ENCODE peak calls at places on chromosomes 4 and X, in five cellular contexts. L, N, X, O and K are unnamed samples.
A peak's percentile ranks its signal among the peaks of the same experiment; 100 is the strongest.

GRCh38 chr4:100284302-100284701 is 94.0 kb upstream of the DDIT4L start:
- DNase-seq in L (no peak), N (no peak), X (no peak), O (no peak), K (no peak)

GRCh38 chr4:172962564-172963353 is 205.9 kb upstream of the GALNT7 start:
- DNase-seq in L (no peak), N (no peak), X (no peak), O (no peak), K (no peak)

GRCh38 chrX:76148011-76148665 is 24.7 kb upstream of the PBDC1 start:
- DNase-seq in L (no peak), N (peak; percentile 63), X (peak; percentile 13), O (no peak), K (no peak)

GRCh38 chrX:120769576-120770341 is 105.9 kb downstream of the CT47B1 start:
- DNase-seq in L (no peak), N (peak; percentile 66), X (no peak), O (no peak), K (no peak)

GRCh38 chr4:61500883-61501282 is 300.8 kb downstream of the ADGRL3 start:
- DNase-seq in L (no peak), N (no peak), X (no peak), O (no peak), K (no peak)

GRCh38 chr4:180058731-180059215 is 2184.4 kb upstream of the TENM3 start:
- DNase-seq in L (peak; percentile 51), N (no peak), X (no peak), O (peak; percentile 75), K (no peak)

GRCh38 chr4:6322761-6323566 is 53.3 kb downstream of the WFS1 start:
- DNase-seq in L (peak; percentile 23), N (no peak), X (no peak), O (no peak), K (no peak)

GRCh38 chr4:73585345-73585744 is 34.9 kb downstream of the RASSF6 start:
- DNase-seq in L (no peak), N (no peak), X (no peak), O (no peak), K (no peak)

GRCh38 chrX:47991263-47992092 is 12.3 kb downstream of the ZNF182 start:
- DNase-seq in L (no peak), N (no peak), X (no peak), O (no peak), K (no peak)

GRCh38 chrX:2261838-2262678 is 238.7 kb downstream of the DHRSX start:
- DNase-seq in L (no peak), N (no peak), X (no peak), O (peak; percentile 61), K (no peak)

GRCh38 chrX:112058255-112058654 is 24.3 kb downstream of the TRPC5 start:
- DNase-seq in L (no peak), N (no peak), X (no peak), O (no peak), K (no peak)

GRCh38 chr4:66893807-66894206 is 651.5 kb downstream of the CENPC start:
- DNase-seq in L (no peak), N (no peak), X (no peak), O (no peak), K (no peak)

GRCh38 chrX:44072631-44073030 is 99.4 kb upstream of the NDP start:
- DNase-seq in L (no peak), N (no peak), X (no peak), O (no peak), K (no peak)

GRCh38 chrX:2536974-2537373 is 36.2 kb upstream of the DHRSX start:
- DNase-seq in L (no peak), N (no peak), X (peak; percentile 48), O (no peak), K (peak; percentile 27)

GRCh38 chr4:2007804-2008670 is 737 bp downstream of the NELFA start:
- DNase-seq in L (peak; percentile 57), N (peak; percentile 39), X (no peak), O (peak; percentile 82), K (no peak)

GRCh38 chrX:17459008-17459407 is 84.0 kb downstream of the NHS start:
- DNase-seq in L (peak; percentile 37), N (no peak), X (peak; percentile 30), O (no peak), K (peak; percentile 15)

GRCh38 chrX:118961866-118962560 is 12.4 kb upstream of the LONRF3 start:
- DNase-seq in L (no peak), N (no peak), X (no peak), O (no peak), K (no peak)
- H3K27me3 ChIP-seq in L (no peaks in the 10 kb centered on the region), N (no peaks in the 10 kb centered on the region), X (no peaks in the 10 kb centered on the region), O (no peaks in the 10 kb centered on the region), K (no peaks in the 10 kb centered on the region)

GRCh38 chrX:114584434-114584943 is 603 bp downstream of the HTR2C start:
- DNase-seq in L (peak; percentile 49), N (no peak), X (no peak), O (peak; percentile 69), K (no peak)
- H3K4me3 ChIP-seq in L (peak overlapping the region; percentile 31), N (no peak overlapping the region), X (no peak overlapping the region), O (no peak overlapping the region), K (peak overlapping the region; percentile 48)

GRCh38 chrX:12647230-12647629 is 144.0 kb upstream of the PRPS2 start:
- DNase-seq in L (no peak), N (no peak), X (no peak), O (no peak), K (no peak)
- H3K27me3 ChIP-seq in L (no peaks in the 10 kb centered on the region), N (no peaks in the 10 kb centered on the region), X (no peaks in the 10 kb centered on the region), O (no peaks in the 10 kb centered on the region), K (no peaks in the 10 kb centered on the region)

GRCh38 chr4:56050584-56050983 is 101.8 kb downstream of the CEP135 start:
- DNase-seq in L (no peak), N (no peak), X (no peak), O (no peak), K (no peak)
- H3K4me3 ChIP-seq in L (no peak overlapping the region), N (no peak overlapping the region), X (no peak overlapping the region), O (no peak overlapping the region), K (no peak overlapping the region)

GRCh38 chrX:130110379-130111219 is at the start of gene ELF4:
- DNase-seq in L (peak; percentile 76), N (peak; percentile 86), X (peak; percentile 48), O (peak; percentile 88), K (peak; percentile 49)
- H3K27me3 ChIP-seq in L (no peaks in the 10 kb centered on the region), N (no peaks in the 10 kb centered on the region), X (no peaks in the 10 kb centered on the region), O (no peaks in the 10 kb centered on the region), K (no peaks in the 10 kb centered on the region)

GRCh38 chrX:40099046-40099968 is 1.5 kb upstream of the BCOR start:
- DNase-seq in L (peak; percentile 81), N (peak; percentile 94), X (peak; percentile 38), O (peak; percentile 91), K (peak; percentile 33)
- H3K4me3 ChIP-seq in L (peak overlapping the region; percentile 97), N (peak overlapping the region; percentile 70), X (peak overlapping the region; percentile 52), O (peak overlapping the region; percentile 62), K (peak overlapping the region; percentile 86)

DNA sequence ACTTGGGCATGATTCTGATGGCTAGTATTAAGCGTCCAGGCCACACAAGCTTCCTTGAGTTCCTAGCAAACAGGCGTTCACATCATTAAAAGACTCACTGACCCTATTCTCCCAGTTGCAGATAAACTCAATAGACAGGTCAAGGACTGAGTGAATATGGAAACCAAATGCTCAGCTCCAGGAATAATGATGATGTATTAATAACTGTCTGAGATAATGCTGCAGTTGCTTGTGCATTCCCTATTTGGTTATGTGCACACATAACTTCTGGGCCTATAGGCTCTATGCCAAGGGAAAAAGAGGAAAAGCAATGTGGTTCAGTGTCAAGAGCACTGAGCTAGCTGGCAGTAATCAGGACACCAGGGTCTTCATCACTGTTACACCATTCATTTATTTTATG is 3.5 kb downstream of the RAB9B start:
- DNase-seq in L (no peak), N (no peak), X (no peak), O (no peak), K (no peak)
- H3K27me3 ChIP-seq in L (no peaks in the 10 kb centered on the region), N (no peaks in the 10 kb centered on the region), X (no peaks in the 10 kb centered on the region), O (no peaks in the 10 kb centered on the region), K (no peaks in the 10 kb centered on the region)

DNA sequence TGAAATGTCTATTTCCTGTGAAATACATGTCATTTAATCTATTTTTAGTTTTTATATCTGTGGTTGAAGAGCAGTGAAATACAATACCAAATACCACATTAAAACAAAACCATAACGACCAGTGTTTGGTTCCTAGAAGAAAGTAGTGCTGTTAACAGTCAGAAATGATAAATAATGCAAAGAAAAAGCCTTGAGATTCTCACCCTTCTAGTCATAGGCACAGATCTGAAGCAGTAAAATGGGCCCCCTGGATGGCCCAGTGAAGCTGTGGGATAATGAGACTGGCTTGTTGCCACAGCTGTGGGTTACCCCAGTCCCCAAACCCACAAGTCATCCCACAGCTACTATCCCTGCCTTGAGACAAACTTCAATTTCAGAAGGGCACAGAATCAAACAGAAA is 137.3 kb upstream of the RPL34 start:
- DNase-seq in L (no peak), N (no peak), X (no peak), O (no peak), K (no peak)
- H3K4me3 ChIP-seq in L (no peak overlapping the region), N (no peak overlapping the region), X (no peak overlapping the region), O (no peak overlapping the region), K (no peak overlapping the region)

GRCh38 chrX:110437686-110438085 is 79.0 kb downstream of the RTL9 start:
- DNase-seq in L (no peak), N (no peak), X (no peak), O (no peak), K (no peak)

GRCh38 chrX:110432831-110433230 is 74.2 kb downstream of the RTL9 start:
- DNase-seq in L (no peak), N (no peak), X (no peak), O (no peak), K (peak; percentile 21)

GRCh38 chrX:110432066-110432465 is 73.4 kb downstream of the RTL9 start:
- DNase-seq in L (no peak), N (no peak), X (no peak), O (no peak), K (no peak)

GRCh38 chrX:110436497-110436896 is 77.8 kb downstream of the RTL9 start:
- DNase-seq in L (no peak), N (no peak), X (no peak), O (no peak), K (no peak)

GRCh38 chrX:110435191-110435590 is 76.5 kb downstream of the RTL9 start:
- DNase-seq in L (no peak), N (no peak), X (no peak), O (no peak), K (no peak)
- H3K27me3 ChIP-seq in L (no peaks in the 10 kb centered on the region), N (no peaks in the 10 kb centered on the region), X (no peaks in the 10 kb centered on the region), O (no peaks in the 10 kb centered on the region), K (no peaks in the 10 kb centered on the region)

GRCh38 chr4:88009871-88010270 is 2.4 kb downstream of the PKD2 start:
- DNase-seq in L (no peak), N (no peak), X (no peak), O (no peak), K (no peak)

GRCh38 chr4:88008624-88009235 is 1.3 kb downstream of the PKD2 start:
- DNase-seq in L (no peak), N (peak; percentile 74), X (no peak), O (no peak), K (no peak)

GRCh38 chr4:88012652-88013051 is 5.2 kb downstream of the PKD2 start:
- DNase-seq in L (no peak), N (peak; percentile 82), X (no peak), O (no peak), K (no peak)

GRCh38 chr4:88008133-88008621 is 742 bp downstream of the PKD2 start:
- DNase-seq in L (peak; percentile 74), N (peak; percentile 75), X (peak; percentile 41), O (peak; percentile 84), K (peak; percentile 43)

DNA sequence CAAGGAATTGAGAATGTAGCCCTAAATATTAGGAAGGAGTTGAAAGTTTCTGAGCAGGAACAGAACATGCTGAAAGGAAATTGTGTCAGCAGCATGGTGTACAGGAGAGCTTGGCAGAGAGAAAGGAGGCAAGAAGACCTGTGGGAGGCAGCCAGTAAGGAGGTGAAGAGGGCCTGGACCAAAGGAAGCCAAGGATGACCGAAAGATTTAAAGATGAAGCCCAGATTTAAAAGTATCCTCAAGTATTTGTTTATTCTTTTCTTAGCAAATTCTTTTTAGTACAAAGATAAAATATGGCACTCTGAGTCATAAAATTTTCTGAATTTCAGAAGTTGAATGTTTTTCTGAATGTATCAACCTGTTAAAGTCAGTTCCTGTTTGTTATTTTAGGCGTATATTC is 3.5 kb downstream of the PKD2 start:
- DNase-seq in L (no peak), N (peak; percentile 48), X (no peak), O (no peak), K (no peak)
- H3K4me3 ChIP-seq in L (no peak overlapping the region), N (peak overlapping the region; percentile 49), X (peak overlapping the region; percentile 94), O (no peak overlapping the region), K (no peak overlapping the region)